ENCODE peak calls at places on chromosome 7, in five cellular contexts. P, A, T, R and U are unnamed samples.

GRCh38 chr7:71326596-71326995 is 194.7 kb downstream of the GALNT17 start:
- DNase-seq in P (no peak), A (no peak), T (no peak), R (no peak), U (no peak)

GRCh38 chr7:79781716-79782115 is 328.2 kb upstream of the MAGI2 start:
- DNase-seq in P (no peak), A (no peak), T (no peak), R (no peak), U (no peak)

GRCh38 chr7:56097700-56098099 is 4.9 kb upstream of the PHKG1 start:
- DNase-seq in P (no peak), A (no peak), T (no peak), R (no peak), U (no peak)

GRCh38 chr7:106370542-106370941 is 85.8 kb upstream of the NAMPT start:
- DNase-seq in P (no peak), A (no peak), T (no peak), R (no peak), U (no peak)

GRCh38 chr7:124275411-124275810 is 242.5 kb upstream of the TMEM229A start:
- DNase-seq in P (peak), A (no peak), T (no peak), R (no peak), U (peak)

GRCh38 chr7:112074464-112074863 is 131.7 kb downstream of the DOCK4 start:
- DNase-seq in P (no peak), A (no peak), T (no peak), R (no peak), U (no peak)

GRCh38 chr7:135185471-135186260 is 15.2 kb upstream of the CYREN start:
- DNase-seq in P (no peak), A (no peak), T (no peak), R (peak), U (no peak)

GRCh38 chr7:124152859-124153692 is 120.2 kb upstream of the TMEM229A start:
- DNase-seq in P (peak), A (peak), T (peak), R (peak), U (peak)

GRCh38 chr7:101869026-101869900 is 51.8 kb downstream of the CUX1 start:
- DNase-seq in P (no peak), A (no peak), T (peak), R (no peak), U (no peak)

GRCh38 chr7:45219130-45219529 is 61.5 kb downstream of the RAMP3 start:
- DNase-seq in P (no peak), A (no peak), T (no peak), R (no peak), U (no peak)

GRCh38 chr7:148543302-148543701 is 47.3 kb upstream of the C7orf33 start:
- DNase-seq in P (no peak), A (no peak), T (no peak), R (no peak), U (no peak)

GRCh38 chr7:14092376-14092775 is 102.9 kb upstream of the ETV1 start:
- DNase-seq in P (peak), A (no peak), T (no peak), R (no peak), U (no peak)

GRCh38 chr7:129969881-129970446 is 17.2 kb upstream of the UBE2H start:
- DNase-seq in P (no peak), A (no peak), T (no peak), R (no peak), U (no peak)

GRCh38 chr7:34260282-34260681 is 354.9 kb downstream of the BMPER start:
- DNase-seq in P (no peak), A (no peak), T (no peak), R (no peak), U (no peak)

GRCh38 chr7:154578351-154578750 is 424.6 kb downstream of the PAXIP1 start:
- DNase-seq in P (peak), A (no peak), T (no peak), R (peak), U (no peak)

GRCh38 chr7:44631458-44632115 is 25.2 kb downstream of the OGDH start:
- DNase-seq in P (no peak), A (no peak), T (no peak), R (no peak), U (peak)

GRCh38 chr7:30752979-30753378 is 1.0 kb downstream of the INMT start:
- DNase-seq in P (no peak), A (no peak), T (no peak), R (peak), U (no peak)

GRCh38 chr7:116465125-116465524 is 34.4 kb upstream of the CAV2 start:
- DNase-seq in P (no peak), A (no peak), T (no peak), R (no peak), U (no peak)